ENCODE peak calls at places on chromosome 12, in six cellular contexts. One of them, this sample, is unnamed.

GRCh38 chr12:132390287-132391076 is 61.1 kb upstream of the GALNT9 start:
- DNase-seq in fibroblast of villous mesenchyme: no peak
- DNase-seq in hepatocyte: no peak
- DNase-seq in HFF-Myc: no peak
- DNase-seq in CD8-positive, alpha-beta T cell: no peak
- DNase-seq in OCI-LY7: no peak
- DNase-seq in this sample: no peak

GRCh38 chr12:132374821-132375445 is 45.5 kb upstream of the GALNT9 start:
- DNase-seq in fibroblast of villous mesenchyme: no peak
- DNase-seq in hepatocyte: no peak
- DNase-seq in HFF-Myc: no peak
- DNase-seq in CD8-positive, alpha-beta T cell: no peak
- DNase-seq in OCI-LY7: no peak
- DNase-seq in this sample: no peak

GRCh38 chr12:119178544-119179334 is at the start of gene HSPB8:
- DNase-seq in fibroblast of villous mesenchyme: peak
- DNase-seq in hepatocyte: peak
- DNase-seq in HFF-Myc: no peak
- DNase-seq in CD8-positive, alpha-beta T cell: no peak
- DNase-seq in OCI-LY7: no peak
- DNase-seq in this sample: peak

GRCh38 chr12:76764856-76765255 is 941 bp downstream of the ZDHHC17 start:
- DNase-seq in fibroblast of villous mesenchyme: peak
- DNase-seq in hepatocyte: peak
- DNase-seq in HFF-Myc: no peak
- DNase-seq in CD8-positive, alpha-beta T cell: no peak
- DNase-seq in OCI-LY7: peak
- DNase-seq in this sample: peak

GRCh38 chr12:120134307-120134980 is 17.9 kb upstream of the RAB35 start:
- DNase-seq in fibroblast of villous mesenchyme: no peak
- DNase-seq in hepatocyte: no peak
- DNase-seq in HFF-Myc: no peak
- DNase-seq in CD8-positive, alpha-beta T cell: no peak
- DNase-seq in OCI-LY7: no peak
- DNase-seq in this sample: no peak

GRCh38 chr12:76180401-76181277 is 96.2 kb upstream of the NAP1L1 start:
- DNase-seq in fibroblast of villous mesenchyme: no peak
- DNase-seq in hepatocyte: no peak
- DNase-seq in HFF-Myc: no peak
- DNase-seq in CD8-positive, alpha-beta T cell: no peak
- DNase-seq in OCI-LY7: no peak
- DNase-seq in this sample: no peak

GRCh38 chr12:6551063-6551461 is 4.8 kb downstream of the IFFO1 start:
- DNase-seq in fibroblast of villous mesenchyme: no peak
- DNase-seq in hepatocyte: no peak
- DNase-seq in HFF-Myc: no peak
- DNase-seq in CD8-positive, alpha-beta T cell: no peak
- DNase-seq in OCI-LY7: no peak
- DNase-seq in this sample: no peak

GRCh38 chr12:79296128-79296527 is 394.6 kb downstream of the PAWR start:
- DNase-seq in fibroblast of villous mesenchyme: no peak
- DNase-seq in hepatocyte: no peak
- DNase-seq in HFF-Myc: no peak
- DNase-seq in CD8-positive, alpha-beta T cell: no peak
- DNase-seq in OCI-LY7: no peak
- DNase-seq in this sample: no peak

GRCh38 chr12:6428326-6428725 is 16.4 kb upstream of the CD27 start:
- DNase-seq in fibroblast of villous mesenchyme: no peak
- DNase-seq in hepatocyte: no peak
- DNase-seq in HFF-Myc: no peak
- DNase-seq in CD8-positive, alpha-beta T cell: no peak
- DNase-seq in OCI-LY7: no peak
- DNase-seq in this sample: no peak

GRCh38 chr12:92928431-92928961 is 599 bp downstream of the EEA1 start:
- DNase-seq in fibroblast of villous mesenchyme: no peak
- DNase-seq in hepatocyte: peak
- DNase-seq in HFF-Myc: no peak
- DNase-seq in CD8-positive, alpha-beta T cell: peak
- DNase-seq in OCI-LY7: peak
- DNase-seq in this sample: peak

GRCh38 chr12:40216516-40217288 is 8.1 kb upstream of the LRRK2 start:
- DNase-seq in fibroblast of villous mesenchyme: peak
- DNase-seq in hepatocyte: no peak
- DNase-seq in HFF-Myc: no peak
- DNase-seq in CD8-positive, alpha-beta T cell: no peak
- DNase-seq in OCI-LY7: no peak
- DNase-seq in this sample: no peak

GRCh38 chr12:47816646-47817271 is 2.9 kb downstream of the HDAC7 start:
- DNase-seq in fibroblast of villous mesenchyme: peak
- DNase-seq in hepatocyte: no peak
- DNase-seq in HFF-Myc: no peak
- DNase-seq in CD8-positive, alpha-beta T cell: no peak
- DNase-seq in OCI-LY7: no peak
- DNase-seq in this sample: peak

GRCh38 chr12:69570000-69570516 is 15.2 kb upstream of the CCT2 start:
- DNase-seq in fibroblast of villous mesenchyme: peak
- DNase-seq in hepatocyte: no peak
- DNase-seq in HFF-Myc: no peak
- DNase-seq in CD8-positive, alpha-beta T cell: no peak
- DNase-seq in OCI-LY7: no peak
- DNase-seq in this sample: peak

GRCh38 chr12:53198470-53199110 is 8.5 kb downstream of the ITGB7 start:
- DNase-seq in fibroblast of villous mesenchyme: no peak
- DNase-seq in hepatocyte: no peak
- DNase-seq in HFF-Myc: no peak
- DNase-seq in CD8-positive, alpha-beta T cell: peak
- DNase-seq in OCI-LY7: no peak
- DNase-seq in this sample: no peak

GRCh38 chr12:98332626-98333025 is 182.8 kb upstream of the TMPO start:
- DNase-seq in fibroblast of villous mesenchyme: no peak
- DNase-seq in hepatocyte: no peak
- DNase-seq in HFF-Myc: no peak
- DNase-seq in CD8-positive, alpha-beta T cell: no peak
- DNase-seq in OCI-LY7: peak
- DNase-seq in this sample: no peak

GRCh38 chr12:26134540-26134939 is 9.7 kb upstream of the BHLHE41 start:
- DNase-seq in fibroblast of villous mesenchyme: no peak
- DNase-seq in hepatocyte: no peak
- DNase-seq in HFF-Myc: no peak
- DNase-seq in CD8-positive, alpha-beta T cell: no peak
- DNase-seq in OCI-LY7: no peak
- DNase-seq in this sample: no peak

GRCh38 chr12:88518863-88519403 is 61.3 kb downstream of the KITLG start:
- DNase-seq in fibroblast of villous mesenchyme: no peak
- DNase-seq in hepatocyte: no peak
- DNase-seq in HFF-Myc: no peak
- DNase-seq in CD8-positive, alpha-beta T cell: no peak
- DNase-seq in OCI-LY7: no peak
- DNase-seq in this sample: no peak

GRCh38 chr12:108194585-108194984 is 65.5 kb downstream of the WSCD2 start:
- DNase-seq in fibroblast of villous mesenchyme: no peak
- DNase-seq in hepatocyte: no peak
- DNase-seq in HFF-Myc: no peak
- DNase-seq in CD8-positive, alpha-beta T cell: no peak
- DNase-seq in OCI-LY7: no peak
- DNase-seq in this sample: no peak

GRCh38 chr12:56808954-56809353 is 45.8 kb downstream of the HSD17B6 start:
- DNase-seq in fibroblast of villous mesenchyme: no peak
- DNase-seq in hepatocyte: no peak
- DNase-seq in HFF-Myc: no peak
- DNase-seq in CD8-positive, alpha-beta T cell: no peak
- DNase-seq in OCI-LY7: peak
- DNase-seq in this sample: peak

GRCh38 chr12:98208846-98209245 is 306.5 kb upstream of the TMPO start:
- DNase-seq in fibroblast of villous mesenchyme: no peak
- DNase-seq in hepatocyte: no peak
- DNase-seq in HFF-Myc: no peak
- DNase-seq in CD8-positive, alpha-beta T cell: no peak
- DNase-seq in OCI-LY7: no peak
- DNase-seq in this sample: no peak

GRCh38 chr12:57640156-57641042 is 7.4 kb upstream of the B4GALNT1 start:
- DNase-seq in fibroblast of villous mesenchyme: no peak
- DNase-seq in hepatocyte: no peak
- DNase-seq in HFF-Myc: no peak
- DNase-seq in CD8-positive, alpha-beta T cell: no peak
- DNase-seq in OCI-LY7: no peak
- DNase-seq in this sample: no peak

GRCh38 chr12:52172956-52173355 is 18.9 kb downstream of the KRT80 start:
- DNase-seq in fibroblast of villous mesenchyme: no peak
- DNase-seq in hepatocyte: no peak
- DNase-seq in HFF-Myc: no peak
- DNase-seq in CD8-positive, alpha-beta T cell: no peak
- DNase-seq in OCI-LY7: no peak
- DNase-seq in this sample: no peak

GRCh38 chr12:32944195-32944594 is 47.6 kb upstream of the PKP2 start:
- DNase-seq in fibroblast of villous mesenchyme: no peak
- DNase-seq in hepatocyte: no peak
- DNase-seq in HFF-Myc: no peak
- DNase-seq in CD8-positive, alpha-beta T cell: no peak
- DNase-seq in OCI-LY7: no peak
- DNase-seq in this sample: no peak

GRCh38 chr12:104784592-104784991 is 173.5 kb downstream of the SLC41A2 start:
- DNase-seq in fibroblast of villous mesenchyme: no peak
- DNase-seq in hepatocyte: no peak
- DNase-seq in HFF-Myc: no peak
- DNase-seq in CD8-positive, alpha-beta T cell: no peak
- DNase-seq in OCI-LY7: no peak
- DNase-seq in this sample: peak

GRCh38 chr12:93377252-93377542 is 528 bp upstream of the NUDT4 start:
- DNase-seq in fibroblast of villous mesenchyme: no peak
- DNase-seq in hepatocyte: no peak
- DNase-seq in HFF-Myc: no peak
- DNase-seq in CD8-positive, alpha-beta T cell: no peak
- DNase-seq in OCI-LY7: no peak
- DNase-seq in this sample: no peak

DNA sequence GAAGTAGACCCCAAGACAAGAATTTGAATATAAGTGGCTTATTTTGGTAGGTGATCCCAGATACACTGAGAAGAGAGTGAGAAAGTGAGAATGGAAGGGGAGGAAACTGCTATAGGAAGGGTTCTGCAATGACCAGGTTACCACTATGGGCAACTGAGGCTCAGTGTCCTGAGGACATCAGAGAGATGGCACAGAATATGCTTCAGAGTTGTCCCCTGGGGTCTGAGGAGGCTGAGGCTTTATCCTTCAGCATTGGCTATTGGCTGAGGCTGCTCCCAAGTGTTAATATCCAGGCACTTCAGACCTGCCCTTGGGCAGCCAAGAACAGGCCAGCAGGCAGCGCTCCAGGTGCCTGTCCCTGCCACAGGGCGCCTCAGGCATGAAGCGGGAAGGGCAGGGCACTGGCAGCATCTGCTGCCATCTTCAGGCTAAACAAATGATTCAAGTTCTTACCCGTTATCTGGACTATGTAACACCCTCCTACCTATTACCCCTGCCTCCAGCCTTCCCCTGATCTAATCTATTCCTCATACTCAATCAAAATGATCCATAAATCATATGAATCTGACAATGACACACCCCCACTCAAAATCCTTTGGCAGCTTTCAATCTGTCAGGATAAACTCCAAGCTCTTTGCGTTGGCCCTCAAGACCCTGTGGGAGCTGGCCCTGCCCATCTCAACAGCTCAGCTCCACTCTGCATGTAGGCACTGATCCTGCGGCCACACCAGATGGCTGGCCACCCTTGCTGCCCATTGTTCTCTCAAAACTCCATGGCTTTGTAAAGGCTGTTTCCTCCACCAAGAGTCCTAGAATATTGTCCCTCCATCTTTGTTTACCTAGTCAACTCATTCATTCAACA is 42.4 kb downstream of the CKAP4 start:
- DNase-seq in fibroblast of villous mesenchyme: no peak
- DNase-seq in hepatocyte: no peak
- DNase-seq in HFF-Myc: no peak
- DNase-seq in CD8-positive, alpha-beta T cell: no peak
- DNase-seq in OCI-LY7: no peak
- DNase-seq in this sample: no peak
- TF ChIP-seq CTCF in fibroblast of villous mesenchyme: no peak
- TF ChIP-seq CTCF in hepatocyte: no peak
- TF ChIP-seq CTCF in HFF-Myc: no peak
- TF ChIP-seq CTCF in CD8-positive, alpha-beta T cell: no peak
- TF ChIP-seq CTCF in OCI-LY7: peak
- TF ChIP-seq CTCF in this sample: no peak

DNA sequence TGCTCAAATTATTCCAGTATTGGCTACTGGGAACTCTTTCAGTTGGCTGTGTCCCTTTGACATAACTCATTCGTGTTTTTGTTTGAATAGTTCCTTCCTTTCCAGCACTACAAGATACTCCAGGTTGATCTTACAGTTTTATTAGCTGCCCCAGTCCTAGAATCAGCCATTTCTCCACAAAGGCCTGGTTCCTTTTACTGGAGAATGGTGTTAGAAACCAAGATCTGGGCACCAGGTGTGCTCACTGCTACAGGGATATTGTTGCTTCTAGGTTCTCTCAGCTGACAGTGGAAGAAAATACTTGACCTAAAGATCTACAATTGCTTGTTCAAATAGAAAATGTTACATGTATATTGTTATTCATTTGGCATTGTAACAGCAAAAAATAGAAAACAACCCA is 21.9 kb downstream of the CDK17 start:
- DNase-seq in fibroblast of villous mesenchyme: no peak
- DNase-seq in hepatocyte: no peak
- DNase-seq in HFF-Myc: no peak
- DNase-seq in CD8-positive, alpha-beta T cell: no peak
- DNase-seq in OCI-LY7: peak
- DNase-seq in this sample: no peak
- H3K4me3 ChIP-seq in fibroblast of villous mesenchyme: no peak
- H3K4me3 ChIP-seq in hepatocyte: no peak
- H3K4me3 ChIP-seq in HFF-Myc: no peak
- H3K4me3 ChIP-seq in CD8-positive, alpha-beta T cell: no peak
- H3K4me3 ChIP-seq in OCI-LY7: peak
- H3K4me3 ChIP-seq in this sample: no peak

DNA sequence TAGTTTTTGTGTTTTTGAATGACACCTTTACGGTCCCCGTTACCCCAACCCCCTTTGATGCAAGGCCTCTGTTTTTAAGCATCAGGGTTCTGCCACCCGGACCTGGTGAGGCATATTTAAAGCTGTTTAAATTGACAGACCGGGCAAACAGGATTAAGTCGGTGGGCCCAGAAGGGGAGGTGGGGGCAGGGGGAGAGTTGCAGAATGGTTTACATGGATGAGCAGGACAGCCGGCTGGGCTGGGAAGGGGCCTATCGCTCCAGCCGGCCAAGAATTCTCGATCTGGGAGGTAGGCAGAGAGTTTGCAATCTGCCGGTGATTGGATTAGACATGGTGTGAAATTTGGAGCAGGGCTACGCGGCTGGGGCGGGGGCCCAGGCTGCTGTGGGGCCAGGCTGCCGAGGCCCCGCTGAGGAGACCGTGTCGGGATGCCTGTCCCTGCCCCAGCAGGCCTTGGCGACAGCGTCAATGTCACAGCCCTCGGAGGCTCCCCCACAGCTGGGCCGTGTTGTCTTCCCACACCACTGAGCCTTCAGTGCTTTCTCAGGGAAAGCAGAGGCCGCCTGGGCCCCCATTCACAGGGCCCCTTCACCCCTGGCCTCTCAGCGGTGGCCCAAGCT is 117.3 kb upstream of the PARP11 start:
- DNase-seq in fibroblast of villous mesenchyme: no peak
- DNase-seq in hepatocyte: no peak
- DNase-seq in HFF-Myc: no peak
- DNase-seq in CD8-positive, alpha-beta T cell: no peak
- DNase-seq in OCI-LY7: no peak
- DNase-seq in this sample: no peak
- TF ChIP-seq CTCF in fibroblast of villous mesenchyme: no peak
- TF ChIP-seq CTCF in hepatocyte: no peak
- TF ChIP-seq CTCF in HFF-Myc: no peak
- TF ChIP-seq CTCF in CD8-positive, alpha-beta T cell: no peak
- TF ChIP-seq CTCF in OCI-LY7: no peak
- TF ChIP-seq CTCF in this sample: no peak

GRCh38 chr12:114697741-114698565 is 14.0 kb upstream of the TBX3 start:
- DNase-seq in fibroblast of villous mesenchyme: peak
- DNase-seq in hepatocyte: peak
- DNase-seq in HFF-Myc: no peak
- DNase-seq in CD8-positive, alpha-beta T cell: no peak
- DNase-seq in OCI-LY7: no peak
- DNase-seq in this sample: no peak
- H3K4me3 ChIP-seq in fibroblast of villous mesenchyme: peak
- H3K4me3 ChIP-seq in hepatocyte: peak
- H3K4me3 ChIP-seq in HFF-Myc: peak
- H3K4me3 ChIP-seq in CD8-positive, alpha-beta T cell: no peak
- H3K4me3 ChIP-seq in OCI-LY7: no peak
- H3K4me3 ChIP-seq in this sample: peak